ENCODE peak calls at places on chromosomes 3 and 15, in ten cellular contexts. R is lower lobe of right lung, O is left ventricle myocardium inferior, C is PC-9, N is psoas muscle, L is sigmoid colon, B is hepatocyte, A is HCT116, F is thoracic aorta, Q is dorsolateral prefrontal cortex. H is an unnamed sample.

GRCh38 chr3:53711387-53711786 is 134.8 kb downstream of the CHDH start:
- DNase-seq in A (no peak), R (no peak), L (no peak), O (peak), B (no peak), F (no peak), Q (no peak), N (no peak), C (no peak), H (no peak)

GRCh38 chr15:95296626-95297025 is 1033.9 kb upstream of the NR2F2 start:
- DNase-seq in O (no peak), B (no peak), C (no peak), Q (no peak), A (no peak), F (no peak), L (no peak), R (no peak), N (no peak), H (no peak)

GRCh38 chr3:134309987-134310700 is 59.5 kb upstream of the RYK start:
- DNase-seq in C (peak), N (no peak), A (no peak), L (no peak), Q (no peak), F (no peak), O (no peak), B (peak), R (peak), H (no peak)

GRCh38 chr15:101121511-101122090 is 130.2 kb downstream of the CHSY1 start:
- DNase-seq in N (peak), L (peak), C (peak), O (peak), A (no peak), F (peak), B (peak), R (peak), Q (no peak), H (peak)

GRCh38 chr15:63070681-63071129 is 28.2 kb downstream of the TPM1 start:
- DNase-seq in B (no peak), Q (no peak), O (no peak), F (no peak), A (no peak), N (no peak), R (no peak), C (no peak), L (no peak), H (peak)

GRCh38 chr15:72338148-72338547 is 18.2 kb upstream of the CELF6 start:
- DNase-seq in F (no peak), Q (no peak), C (no peak), N (no peak), R (no peak), L (no peak), A (no peak), B (no peak), O (no peak), H (no peak)

GRCh38 chr3:160883373-160883772 is 127.3 kb downstream of the PPM1L start:
- DNase-seq in A (no peak), N (no peak), L (no peak), C (no peak), Q (no peak), F (no peak), O (no peak), B (no peak), R (no peak), H (peak)

GRCh38 chr3:120348065-120348980 is 831 bp downstream of the LRRC58 start:
- DNase-seq in N (no peak), R (no peak), C (no peak), B (peak), F (no peak), Q (no peak), L (no peak), A (no peak), O (no peak), H (no peak)

GRCh38 chr3:28934135-28934813 is 346.6 kb upstream of the RBMS3 start:
- DNase-seq in F (no peak), R (no peak), N (no peak), L (no peak), B (no peak), Q (no peak), C (no peak), A (no peak), O (no peak), H (no peak)

GRCh38 chr3:191065183-191065805 is 133.7 kb upstream of the OSTN start:
- DNase-seq in F (no peak), N (no peak), L (no peak), B (no peak), R (no peak), A (no peak), C (no peak), Q (no peak), O (no peak), H (no peak)

GRCh38 chr15:47987908-47988532 is 132.8 kb upstream of the SLC24A5 start:
- DNase-seq in C (no peak), N (no peak), F (no peak), Q (no peak), O (no peak), R (no peak), L (no peak), B (peak), A (peak), H (peak)

GRCh38 chr15:32885711-32886110 is 167.9 kb downstream of the GREM1 start:
- DNase-seq in N (no peak), Q (no peak), C (no peak), O (no peak), F (no peak), L (no peak), A (no peak), R (no peak), B (no peak), H (no peak)

GRCh38 chr15:32887090-32887489 is 169.3 kb downstream of the GREM1 start:
- DNase-seq in R (no peak), B (peak), F (no peak), Q (no peak), C (no peak), O (no peak), L (no peak), A (no peak), N (no peak), H (no peak)

GRCh38 chr15:32886441-32886840 is 168.6 kb downstream of the GREM1 start:
- DNase-seq in N (no peak), L (no peak), O (no peak), A (no peak), Q (no peak), B (no peak), F (no peak), R (no peak), C (no peak), H (no peak)

GRCh38 chr15:32888221-32888761 is 170.5 kb downstream of the GREM1 start:
- DNase-seq in B (no peak), R (no peak), A (no peak), O (no peak), F (no peak), C (no peak), N (no peak), Q (no peak), L (no peak), H (no peak)

GRCh38 chr15:32889189-32889588 is 171.4 kb downstream of the GREM1 start:
- DNase-seq in A (no peak), F (no peak), Q (no peak), O (no peak), R (no peak), L (no peak), C (no peak), B (no peak), N (no peak), H (no peak)
- H3K27ac ChIP-seq in A (no peak), F (no peak), Q (no peak), O (no peak), R (no peak), L (peak), C (no peak), B (peak), N (no peak), H (no peak)

GRCh38 chr3:113895964-113896363 is 51.8 kb upstream of the ZDHHC23 start:
- DNase-seq in C (no peak), A (no peak), F (no peak), B (no peak), L (no peak), N (no peak), Q (no peak), R (no peak), O (no peak), H (no peak)

GRCh38 chr3:113897373-113897777 is 50.4 kb upstream of the ZDHHC23 start:
- DNase-seq in O (no peak), C (peak), F (no peak), L (no peak), B (peak), N (no peak), R (no peak), Q (no peak), A (peak), H (no peak)

GRCh38 chr3:113894927-113895326 is 52.9 kb upstream of the ZDHHC23 start:
- DNase-seq in F (no peak), O (no peak), A (no peak), Q (no peak), C (no peak), B (no peak), N (no peak), R (no peak), L (no peak), H (no peak)

GRCh38 chr3:113896930-113897329 is 50.9 kb upstream of the ZDHHC23 start:
- DNase-seq in F (no peak), O (no peak), L (no peak), B (no peak), C (no peak), R (no peak), Q (no peak), N (no peak), A (no peak), H (no peak)

DNA sequence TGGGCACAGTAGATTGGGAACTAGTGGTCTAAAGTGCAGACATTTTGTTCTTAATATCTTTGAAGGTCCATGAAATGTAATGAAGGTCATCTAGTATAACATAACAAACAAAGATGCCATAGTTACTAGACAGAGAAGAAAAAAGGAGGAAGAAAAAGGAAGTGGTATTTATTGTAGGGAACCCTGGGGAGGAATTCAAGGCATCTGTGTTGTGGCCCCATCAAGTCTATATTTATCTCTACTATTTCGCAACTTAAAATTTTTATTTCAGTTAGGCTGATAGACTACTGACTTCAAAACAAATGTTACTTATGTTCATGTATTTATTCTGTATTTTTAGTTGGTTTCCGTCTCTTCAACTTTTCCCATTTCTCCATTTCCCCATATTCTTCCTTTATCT is 48.9 kb upstream of the ZDHHC23 start:
- DNase-seq in O (no peak), A (no peak), B (no peak), C (no peak), R (no peak), Q (no peak), N (no peak), L (no peak), F (no peak), H (peak)
- H3K4me3 ChIP-seq in O (no peak), A (no peak), B (no peak), C (peak), R (peak), Q (no peak), N (no peak), L (no peak), F (no peak), H (no peak)

DNA sequence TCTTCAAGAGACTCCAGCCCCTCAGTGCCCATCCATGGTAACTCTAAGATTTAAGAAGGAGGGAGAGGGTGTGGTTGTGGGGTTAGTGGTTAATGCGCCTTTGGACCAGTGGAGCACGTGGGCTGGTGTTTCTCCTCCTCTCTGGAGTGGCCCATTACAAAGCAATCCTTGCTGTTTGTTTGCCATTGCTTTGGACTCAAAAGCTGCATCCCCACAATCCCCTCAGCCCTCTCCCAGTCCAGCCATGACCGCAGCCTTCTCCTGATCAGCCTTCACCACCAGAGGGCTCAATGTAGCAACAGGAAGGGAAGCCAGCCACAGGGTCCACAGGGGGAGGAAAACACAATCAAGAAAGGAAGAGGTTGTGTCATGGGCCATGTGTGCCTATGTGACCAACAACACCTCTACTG is 38.4 kb upstream of the FAM174B start:
- DNase-seq in A (peak), C (no peak), F (no peak), Q (no peak), N (no peak), L (no peak), B (peak), R (no peak), O (no peak), H (peak)
- TF ChIP-seq CTCF in A (peak), C (peak), F (no peak), Q (peak), N (no peak), L (no peak), B (peak), R (no peak), O (peak), H (peak)

GRCh38 chr3:127682576-127682975 is 9.8 kb downstream of the ABTB1 start:
- DNase-seq in C (no peak), R (no peak), F (no peak), B (no peak), L (peak), Q (peak), A (no peak), O (peak), N (no peak), H (no peak)
- H3K27ac ChIP-seq in C (no peak), R (no peak), F (no peak), B (no peak), L (no peak), Q (no peak), A (no peak), O (no peak), N (no peak), H (no peak)

GRCh38 chr3:192918275-192918588 is 576 bp upstream of the MB21D2 start:
- DNase-seq in B (no peak), L (no peak), R (no peak), Q (no peak), F (no peak), C (no peak), N (no peak), A (no peak), O (no peak), H (no peak)
- H3K4me3 ChIP-seq in B (peak), L (peak), R (peak), Q (peak), F (peak), C (peak), N (peak), A (peak), O (peak), H (peak)

GRCh38 chr3:127254730-127255129 is 33.1 kb downstream of the PRR20G start:
- DNase-seq in Q (no peak), F (no peak), N (no peak), C (no peak), O (no peak), R (no peak), L (no peak), B (no peak), A (peak), H (no peak)
- TF ChIP-seq CTCF in Q (no peak), F (no peak), N (peak), C (peak), O (no peak), R (peak), L (no peak), B (peak), A (peak), H (peak)

GRCh38 chr3:106183762-106184391 is 315.1 kb upstream of the CBLB start:
- DNase-seq in R (no peak), N (no peak), O (no peak), B (peak), L (no peak), F (no peak), C (peak), A (no peak), Q (no peak), H (peak)

GRCh38 chr3:106185949-106186348 is 317.1 kb upstream of the CBLB start:
- DNase-seq in R (no peak), Q (no peak), O (no peak), B (no peak), N (no peak), L (no peak), C (no peak), A (no peak), F (no peak), H (no peak)

DNA sequence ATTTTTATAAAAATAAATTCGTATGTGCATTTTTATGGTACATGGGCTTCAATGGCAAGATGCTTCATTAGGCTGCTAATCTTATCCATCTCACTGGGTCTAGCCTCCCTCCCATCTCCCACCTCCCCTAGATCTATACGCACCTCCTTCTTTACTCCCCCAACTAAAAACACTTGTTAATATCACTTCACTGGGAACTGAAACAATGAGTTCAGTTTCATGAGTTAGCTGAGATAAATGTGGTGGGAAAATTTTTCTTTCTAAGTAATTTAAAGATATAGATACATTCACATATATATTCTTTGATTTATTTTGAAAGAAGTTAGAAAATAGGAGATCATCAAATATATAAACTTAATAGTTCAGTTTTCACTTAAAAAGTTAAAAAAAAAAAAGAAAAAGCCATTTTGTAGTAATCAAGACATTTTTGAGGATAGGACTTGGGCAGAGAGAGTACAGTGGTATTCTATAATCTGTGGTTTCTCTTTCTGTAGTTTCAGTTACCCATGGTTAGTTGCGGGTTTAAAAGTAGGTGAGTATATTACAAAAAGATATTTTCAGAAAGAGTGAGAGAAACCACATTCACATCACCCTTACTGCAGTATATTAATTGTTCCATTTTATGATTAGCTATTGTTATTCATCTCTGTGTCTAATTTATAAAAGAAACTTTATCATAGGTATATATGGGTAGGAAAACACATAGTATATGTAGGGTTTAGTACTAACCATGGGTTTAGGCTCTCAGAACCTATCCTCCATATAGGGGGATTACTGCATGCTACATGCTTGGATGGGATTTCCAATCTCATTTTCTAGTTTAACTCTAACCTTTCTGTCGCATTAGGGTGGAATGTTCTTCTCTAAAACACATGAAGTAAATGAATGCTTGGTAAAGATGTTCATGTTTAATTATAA is 316.0 kb upstream of the CBLB start:
- DNase-seq in F (no peak), C (no peak), Q (no peak), R (no peak), N (no peak), O (no peak), L (no peak), A (no peak), B (no peak), H (no peak)
- H3K27ac ChIP-seq in F (no peak), C (peak), Q (no peak), R (no peak), N (peak), O (no peak), L (no peak), A (no peak), B (no peak), H (no peak)